ENCODE peak calls at places on chromosomes 4 and X, in seven cellular contexts. D, F, C, U, A, I and H are unnamed samples. For H3K9me3, the result is how much of the 10 kb centered on the place peaks cover.

GRCh38 chrX:148501121-148502066 is 977 bp downstream of the AFF2 start:
- DNase-seq in F (no peak), D (peak), U (peak), C (peak), I (peak), A (peak), H (no peak)

GRCh38 chrX:107628662-107629532 is 587 bp downstream of the PRPS1 start:
- DNase-seq in C (peak), A (peak), I (peak), D (peak), F (peak), U (peak), H (peak)

GRCh38 chrX:154348646-154349358 is 25.6 kb downstream of the FLNA start:
- DNase-seq in F (no peak), I (peak), D (no peak), C (peak), A (no peak), U (no peak), H (no peak)

GRCh38 chr4:6239968-6240367 is 29.7 kb upstream of the WFS1 start:
- DNase-seq in F (no peak), D (no peak), U (no peak), C (peak), A (no peak), I (no peak), H (no peak)

GRCh38 chr4:162499478-162499877 is 335.7 kb upstream of the FSTL5 start:
- DNase-seq in C (no peak), D (no peak), F (no peak), I (no peak), A (no peak), U (peak), H (no peak)

GRCh38 chr4:147479817-147480216 is 1.1 kb upstream of the EDNRA start:
- DNase-seq in F (peak), I (no peak), A (no peak), C (no peak), U (no peak), D (no peak), H (no peak)

GRCh38 chrX:13287816-13288215 is 32.0 kb downstream of the ATXN3L start:
- DNase-seq in C (no peak), F (peak), A (no peak), U (no peak), I (no peak), D (no peak), H (no peak)

GRCh38 chrX:154840856-154841255 is 6.4 kb upstream of the SMIM9 start:
- DNase-seq in U (peak), D (peak), C (no peak), A (no peak), F (peak), I (peak), H (no peak)

GRCh38 chrX:97700547-97700946 is 816.8 kb downstream of the RPA4 start:
- DNase-seq in I (no peak), D (no peak), F (no peak), A (no peak), U (no peak), C (no peak), H (no peak)

GRCh38 chrX:153766098-153766817 is 2.2 kb downstream of the PLXNB3 start:
- DNase-seq in U (no peak), F (peak), C (peak), I (peak), D (no peak), A (peak), H (no peak)

GRCh38 chrX:107213477-107213876 is 7.1 kb downstream of the DNAAF6 start:
- DNase-seq in U (no peak), F (no peak), A (no peak), I (no peak), C (no peak), D (no peak), H (no peak)

GRCh38 chrX:15447985-15448639 is 45.0 kb downstream of the PIR start:
- DNase-seq in U (no peak), C (no peak), F (peak), I (peak), D (no peak), A (no peak), H (no peak)

GRCh38 chrX:47196098-47196497 is 2.5 kb downstream of the UBA1 start:
- DNase-seq in I (no peak), A (no peak), C (no peak), F (no peak), D (no peak), U (no peak), H (no peak)

GRCh38 chrX:47191806-47192401 is 1.7 kb upstream of the UBA1 start:
- DNase-seq in A (no peak), D (no peak), F (no peak), U (peak), I (no peak), C (peak), H (no peak)

GRCh38 chrX:47193475-47194241 is at the start of gene UBA1:
- DNase-seq in D (peak), U (peak), F (peak), I (peak), A (peak), C (peak), H (peak)

GRCh38 chrX:47191331-47191730 is 2.3 kb upstream of the UBA1 start:
- DNase-seq in F (no peak), C (peak), A (peak), U (peak), D (no peak), I (peak), H (peak)

GRCh38 chrX:47194388-47194787 is 759 bp downstream of the UBA1 start:
- DNase-seq in I (no peak), D (no peak), A (no peak), C (peak), U (peak), F (no peak), H (no peak)
- H3K9me3 ChIP-seq in I (under half), D (under half), A (under half), C (under half), U (under half), F (under half), H (under half)

GRCh38 chr4:11624370-11624769 is 195.7 kb upstream of the HS3ST1 start:
- DNase-seq in D (no peak), F (no peak), C (no peak), A (no peak), I (no peak), U (no peak), H (no peak)

GRCh38 chr4:11622961-11623725 is 194.4 kb upstream of the HS3ST1 start:
- DNase-seq in F (no peak), I (no peak), U (no peak), C (no peak), A (no peak), D (no peak), H (no peak)

GRCh38 chr4:11626046-11626445 is 197.4 kb upstream of the HS3ST1 start:
- DNase-seq in A (no peak), C (no peak), F (no peak), U (no peak), I (no peak), D (no peak), H (no peak)

GRCh38 chr4:11625206-11625605 is 196.5 kb upstream of the HS3ST1 start:
- DNase-seq in I (no peak), D (no peak), U (no peak), F (no peak), A (no peak), C (no peak), H (no peak)

GRCh38 chr4:11623726-11624037 is 195.0 kb upstream of the HS3ST1 start:
- DNase-seq in C (no peak), I (peak), F (peak), D (peak), A (peak), U (no peak), H (no peak)
- H3K4me3 ChIP-seq in C (no peak), I (no peak), F (no peak), D (no peak), A (no peak), U (no peak), H (no peak)

GRCh38 chrX:12228862-12229261 is 90.6 kb downstream of the FRMPD4 start:
- DNase-seq in D (no peak), C (no peak), I (no peak), A (no peak), F (no peak), U (no peak), H (no peak)
- H3K27ac ChIP-seq in D (no peak), C (no peak), I (no peak), A (no peak), F (no peak), U (no peak), H (no peak)

GRCh38 chr4:25223770-25224375 is 10.0 kb upstream of the PI4K2B start:
- DNase-seq in C (no peak), I (no peak), D (no peak), F (peak), U (peak), A (peak), H (peak)
- H3K9me3 ChIP-seq in C (under half), I (under half), D (under half), F (under half), U (under half), A (half or more), H (half or more)

GRCh38 chrX:19865567-19866363 is 21.6 kb downstream of the SH3KBP1 start:
- DNase-seq in U (peak), A (no peak), I (no peak), C (no peak), D (no peak), F (no peak), H (no peak)
- H3K4me3 ChIP-seq in U (peak), A (no peak), I (no peak), C (no peak), D (no peak), F (no peak), H (no peak)

DNA sequence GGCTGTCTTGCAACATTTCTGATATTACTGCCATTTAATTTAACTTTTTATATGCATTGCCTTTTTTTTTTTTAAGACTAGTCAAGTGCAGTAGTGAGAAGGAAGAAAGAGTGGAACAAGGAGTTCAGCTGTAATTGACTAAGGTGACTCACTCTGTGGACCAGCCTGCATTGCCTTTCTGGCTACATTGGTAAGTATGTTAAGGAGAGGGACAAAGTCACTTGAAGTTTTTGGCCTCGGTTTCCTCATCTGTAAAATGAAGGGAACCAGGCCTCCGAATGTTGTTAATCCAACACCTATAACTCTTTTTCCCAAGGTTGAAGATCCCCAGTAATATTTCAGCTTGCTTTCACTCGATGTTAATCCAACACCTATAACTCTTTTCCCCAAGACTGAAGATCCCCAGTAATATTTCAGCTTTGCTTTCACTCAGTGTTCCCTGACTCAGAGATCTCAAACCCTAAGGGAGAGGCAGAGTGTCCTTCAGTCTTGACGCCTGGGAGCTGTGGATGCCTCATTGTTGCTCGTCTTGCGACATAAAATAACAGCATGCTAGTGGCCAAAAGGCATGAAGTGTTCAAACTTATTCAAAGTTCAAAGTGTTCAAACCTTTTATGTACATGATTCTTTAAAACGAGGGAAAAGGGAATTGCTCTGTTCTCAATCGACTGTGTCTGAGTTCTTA is 102.0 kb downstream of the SORBS2 start:
- DNase-seq in U (no peak), A (no peak), D (no peak), F (no peak), I (no peak), C (no peak), H (no peak)
- H3K27ac ChIP-seq in U (no peak), A (no peak), D (no peak), F (no peak), I (peak), C (no peak), H (no peak)

GRCh38 chr4:186494496-186494895 is 60.9 kb downstream of the MTNR1A start:
- DNase-seq in C (no peak), F (no peak), I (no peak), A (no peak), D (no peak), U (no peak), H (no peak)
- H3K9me3 ChIP-seq in C (under half), F (under half), I (under half), A (under half), D (under half), U (under half), H (under half)

GRCh38 chr4:52750819-52751348 is 341 bp downstream of the ERVMER34-1 start:
- DNase-seq in D (peak), F (no peak), U (no peak), A (no peak), C (peak), I (no peak), H (peak)
- H3K4me3 ChIP-seq in D (peak), F (peak), U (no peak), A (peak), C (peak), I (peak), H (peak)